ENCODE peak calls at places on chromosome 1, in ten cellular contexts. D is left ventricle myocardium inferior; N is activated CD4-positive, alpha-beta T cell treated with anti-CD3 and anti-CD28 coated beads, Interleukin-2, amount 50 U/mL, for 24 hours; Y is DMS53; S is progenitor cell of endocrine pancreas; X is stomach; C is NCI-H345; H is effector CD4-positive, alpha-beta T cell; O is amniotic epithelial cell; J is hepatic stellate cell. L is an unnamed sample.

GRCh38 chr1:17877316-17877715 is 122.2 kb downstream of the ACTL8 start:
- DNase-seq in D (no peak), N (no peak), Y (no peak), S (no peak), X (no peak), C (no peak), H (no peak), O (no peak), J (no peak), L (no peak)

GRCh38 chr1:183859865-183860264 is 54.9 kb downstream of the RGL1 start:
- DNase-seq in D (no peak), N (no peak), Y (no peak), S (no peak), X (no peak), C (no peak), H (no peak), O (peak; percentile 42), J (no peak), L (no peak)

GRCh38 chr1:40690919-40691537 is 476 bp upstream of the NFYC start:
- DNase-seq in D (no peak), N (no peak), Y (no peak), S (no peak), X (no peak), C (no peak), H (no peak), O (peak; percentile 12), J (no peak), L (no peak)

GRCh38 chr1:245969274-245969673 is 537.8 kb downstream of the SMYD3 start:
- DNase-seq in D (no peak), N (no peak), Y (no peak), S (no peak), X (no peak), C (no peak), H (no peak), O (peak; percentile 100), J (peak; percentile 70), L (no peak)

GRCh38 chr1:226001852-226002666 is 2.9 kb upstream of the SDE2 start:
- DNase-seq in D (peak; percentile 40), N (no peak), Y (peak; percentile 91), S (no peak), X (peak; percentile 53), C (peak; percentile 35), H (peak; percentile 63), O (no peak), J (no peak), L (peak; percentile 64)

GRCh38 chr1:84122780-84123382 is 21.2 kb upstream of the PRKACB start:
- DNase-seq in D (no peak), N (no peak), Y (peak; percentile 82), S (no peak), X (peak; percentile 59), C (peak; percentile 38), H (peak; percentile 30), O (peak; percentile 51), J (no peak), L (no peak)

GRCh38 chr1:24504560-24504959 is 1.9 kb downstream of the RCAN3 start:
- DNase-seq in D (no peak), N (no peak), Y (no peak), S (no peak), X (no peak), C (no peak), H (no peak), O (no peak), J (no peak), L (no peak)

GRCh38 chr1:60970081-60970509 is 112.3 kb upstream of the NFIA start:
- DNase-seq in D (no peak), N (no peak), Y (no peak), S (no peak), X (no peak), C (peak; percentile 55), H (no peak), O (peak; percentile 12), J (no peak), L (no peak)

GRCh38 chr1:246280551-246280950 is 226.5 kb downstream of the SMYD3 start:
- DNase-seq in D (no peak), N (no peak), Y (peak; percentile 61), S (no peak), X (no peak), C (peak; percentile 37), H (no peak), O (peak; percentile 41), J (no peak), L (no peak)

GRCh38 chr1:77467741-77468140 is 185.9 kb downstream of the AK5 start:
- DNase-seq in D (no peak), N (no peak), Y (no peak), S (no peak), X (no peak), C (no peak), H (no peak), O (no peak), J (no peak), L (no peak)

GRCh38 chr1:10107985-10108663 is 75.4 kb downstream of the UBE4B start:
- DNase-seq in D (no peak), N (no peak), Y (no peak), S (no peak), X (no peak), C (no peak), H (no peak), O (peak; percentile 67), J (peak; percentile 44), L (no peak)

GRCh38 chr1:166170726-166171125 is 3.9 kb upstream of the FAM78B start:
- DNase-seq in D (no peak), N (no peak), Y (no peak), S (no peak), X (no peak), C (no peak), H (no peak), O (no peak), J (no peak), L (no peak)

GRCh38 chr1:45643978-45644377 is 20.1 kb upstream of the CCDC17 start:
- DNase-seq in D (no peak), N (no peak), Y (peak; percentile 53), S (no peak), X (no peak), C (no peak), H (no peak), O (no peak), J (no peak), L (no peak)